ENCODE peak calls at places on chromosome 16, in four cellular contexts. B is CD4-positive, alpha-beta T cell; C is mucosa of gallbladder; U is activated CD4-positive, alpha-beta T cell treated with anti-CD3 and anti-CD28 coated beads for 24 hours. I is an unnamed sample.

GRCh38 chr16:87465306-87465705 is 27.5 kb downstream of the ZCCHC14 start:
- DNase-seq in B (no peak), C (peak), U (no peak), I (peak)

GRCh38 chr16:12551946-12552345 is 251.7 kb downstream of the CPPED1 start:
- DNase-seq in C (no peak), U (no peak), B (no peak), I (no peak)

GRCh38 chr16:77723108-77723514 is 797 bp downstream of the NUDT7 start:
- DNase-seq in C (peak), U (no peak), B (no peak), I (peak)

GRCh38 chr16:22267764-22268163 is 29.4 kb upstream of the POLR3E start:
- DNase-seq in B (no peak), U (no peak), C (no peak), I (no peak)

GRCh38 chr16:19559242-19559910 is 3.9 kb downstream of the VPS35L start:
- DNase-seq in U (no peak), B (no peak), C (no peak), I (no peak)

GRCh38 chr16:31108035-31108793 is at the start of gene BCKDK:
- DNase-seq in C (peak), B (peak), U (peak), I (peak)

GRCh38 chr16:77788196-77789084 is at the start of gene VAT1L:
- DNase-seq in U (no peak), B (no peak), C (peak), I (no peak)

GRCh38 chr16:27816561-27816960 is 247.0 kb downstream of the GSG1L start:
- DNase-seq in U (no peak), B (no peak), C (no peak), I (no peak)

GRCh38 chr16:89841275-89841674 is 13.0 kb downstream of the SPIRE2 start:
- DNase-seq in C (no peak), B (peak), U (no peak), I (peak)

GRCh38 chr16:369866-370436 is 387 bp downstream of the MRPL28 start:
- DNase-seq in B (no peak), C (no peak), U (no peak), I (no peak)

GRCh38 chr16:79599256-79599836 is 1.2 kb downstream of the MAF start:
- DNase-seq in B (peak), C (no peak), U (no peak), I (no peak)

GRCh38 chr16:49854227-49855203 is 1.4 kb downstream of the ZNF423 start:
- DNase-seq in C (no peak), B (no peak), U (no peak), I (peak)

GRCh38 chr16:53960954-53961616 is 257.1 kb downstream of the FTO start:
- DNase-seq in U (no peak), C (no peak), B (no peak), I (no peak)

GRCh38 chr16:87922250-87922871 is 14.0 kb downstream of the CA5A start:
- DNase-seq in U (no peak), B (no peak), C (no peak), I (no peak)

GRCh38 chr16:78060787-78061186 is 38.4 kb downstream of the CLEC3A start:
- DNase-seq in U (no peak), C (no peak), B (no peak), I (no peak)

GRCh38 chr16:52912565-52913173 is 140.0 kb downstream of the CHD9NB start:
- DNase-seq in B (no peak), U (peak), C (peak), I (peak)

GRCh38 chr16:24540575-24541240 is 1.3 kb downstream of the RBBP6 start:
- DNase-seq in U (no peak), C (no peak), B (no peak), I (no peak)

GRCh38 chr16:28504707-28505404 is 1.8 kb downstream of the IL27 start:
- DNase-seq in U (no peak), C (no peak), B (no peak), I (no peak)

GRCh38 chr16:4193920-4194319 is 48.0 kb downstream of the SRL start:
- DNase-seq in C (no peak), B (no peak), U (no peak), I (no peak)

GRCh38 chr16:69031877-69032301 is 73.6 kb upstream of the HAS3 start:
- DNase-seq in C (peak), U (no peak), B (no peak), I (peak)

GRCh38 chr16:87227651-87228015 is 89.6 kb downstream of the C16orf95 start:
- DNase-seq in B (no peak), C (no peak), U (no peak), I (no peak)

GRCh38 chr16:46853713-46854443 is 22.9 kb upstream of the C16orf87 start:
- DNase-seq in C (peak), B (peak), U (peak), I (peak)

GRCh38 chr16:10655415-10655977 is 39.2 kb downstream of the TEKT5 start:
- DNase-seq in B (no peak), U (no peak), C (no peak), I (no peak)

GRCh38 chr16:86598607-86599318 is 20.4 kb downstream of the FOXL1 start:
- DNase-seq in U (no peak), B (no peak), C (no peak), I (no peak)

GRCh38 chr16:6249863-6250262 is 1082.8 kb upstream of the RBFOX1 start:
- DNase-seq in U (no peak), B (no peak), C (no peak), I (no peak)

GRCh38 chr16:69553332-69553731 is 12.4 kb upstream of the NFAT5 start:
- DNase-seq in B (no peak), U (no peak), C (no peak), I (no peak)

GRCh38 chr16:89646906-89647305 is 10.6 kb downstream of the CHMP1A start:
- DNase-seq in C (no peak), U (no peak), B (no peak), I (no peak)

GRCh38 chr16:86484240-86484639 is 26.1 kb upstream of the FOXF1 start:
- DNase-seq in C (no peak), U (no peak), B (no peak), I (no peak)

GRCh38 chr16:19696312-19696711 is 21.7 kb downstream of the KNOP1 start:
- DNase-seq in C (peak), B (peak), U (peak), I (peak)

GRCh38 chr16:11801481-11802021 is 4.5 kb upstream of the ZC3H7A start:
- DNase-seq in U (no peak), B (no peak), C (no peak), I (no peak)